ENCODE peak calls at places on chromosomes 4 and X, in ten cellular contexts. One of them, this sample, is unnamed.

GRCh38 chr4:54703182-54703581 is 45.4 kb downstream of the KIT start:
- DNase-seq in tibial nerve: no peak
- DNase-seq in body of pancreas: no peak
- DNase-seq in suprapubic skin: no peak
- DNase-seq in sigmoid colon: no peak
- DNase-seq in stomach: no peak
- DNase-seq in Peyer's patch: no peak
- DNase-seq in HepG2: no peak
- DNase-seq in IMR-90: no peak
- DNase-seq in ovary: no peak
- DNase-seq in this sample: no peak

GRCh38 chrX:139702658-139703057 is 5.3 kb downstream of the MCF2 start:
- DNase-seq in ovary: no peak
- DNase-seq in tibial nerve: no peak
- DNase-seq in sigmoid colon: no peak
- DNase-seq in HepG2: no peak
- DNase-seq in body of pancreas: no peak
- DNase-seq in Peyer's patch: no peak
- DNase-seq in IMR-90: no peak
- DNase-seq in suprapubic skin: no peak
- DNase-seq in stomach: no peak
- DNase-seq in this sample: no peak

GRCh38 chr4:38547052-38547451 is 116.9 kb upstream of the KLF3 start:
- DNase-seq in IMR-90: no peak
- DNase-seq in HepG2: no peak
- DNase-seq in sigmoid colon: no peak
- DNase-seq in suprapubic skin: no peak
- DNase-seq in Peyer's patch: no peak
- DNase-seq in ovary: no peak
- DNase-seq in tibial nerve: no peak
- DNase-seq in body of pancreas: no peak
- DNase-seq in stomach: no peak
- DNase-seq in this sample: no peak

GRCh38 chr4:34720563-34720962 is 1523.8 kb downstream of the ARAP2 start:
- DNase-seq in stomach: no peak
- DNase-seq in HepG2: peak; percentile 17
- DNase-seq in tibial nerve: no peak
- DNase-seq in body of pancreas: no peak
- DNase-seq in sigmoid colon: no peak
- DNase-seq in suprapubic skin: no peak
- DNase-seq in IMR-90: peak; percentile 24
- DNase-seq in Peyer's patch: no peak
- DNase-seq in ovary: no peak
- DNase-seq in this sample: no peak

GRCh38 chr4:142406051-142406549 is 440.0 kb downstream of the INPP4B start:
- DNase-seq in IMR-90: no peak
- DNase-seq in HepG2: no peak
- DNase-seq in sigmoid colon: no peak
- DNase-seq in ovary: no peak
- DNase-seq in body of pancreas: no peak
- DNase-seq in suprapubic skin: no peak
- DNase-seq in stomach: no peak
- DNase-seq in Peyer's patch: no peak
- DNase-seq in tibial nerve: no peak
- DNase-seq in this sample: no peak

GRCh38 chr4:75633846-75634245 is 3.5 kb upstream of the CDKL2 start:
- DNase-seq in ovary: no peak
- DNase-seq in HepG2: no peak
- DNase-seq in body of pancreas: no peak
- DNase-seq in suprapubic skin: no peak
- DNase-seq in IMR-90: peak; percentile 40
- DNase-seq in sigmoid colon: no peak
- DNase-seq in Peyer's patch: no peak
- DNase-seq in tibial nerve: no peak
- DNase-seq in stomach: no peak
- DNase-seq in this sample: no peak

GRCh38 chr4:159171287-159171686 is 68.4 kb downstream of the RAPGEF2 start:
- DNase-seq in suprapubic skin: no peak
- DNase-seq in body of pancreas: no peak
- DNase-seq in stomach: no peak
- DNase-seq in ovary: no peak
- DNase-seq in HepG2: no peak
- DNase-seq in tibial nerve: no peak
- DNase-seq in IMR-90: no peak
- DNase-seq in Peyer's patch: no peak
- DNase-seq in sigmoid colon: no peak
- DNase-seq in this sample: no peak

GRCh38 chr4:48268956-48269860 is at the start of gene TEC:
- DNase-seq in IMR-90: no peak
- DNase-seq in Peyer's patch: peak; percentile 56
- DNase-seq in ovary: peak; percentile 20
- DNase-seq in HepG2: no peak
- DNase-seq in sigmoid colon: peak; percentile 73
- DNase-seq in suprapubic skin: peak; percentile 85
- DNase-seq in body of pancreas: peak; percentile 69
- DNase-seq in tibial nerve: peak; percentile 19
- DNase-seq in stomach: peak; percentile 56
- DNase-seq in this sample: peak; percentile 24

GRCh38 chr4:74548561-74548960 is 103.6 kb downstream of the AREG start:
- DNase-seq in suprapubic skin: no peak
- DNase-seq in IMR-90: no peak
- DNase-seq in tibial nerve: no peak
- DNase-seq in ovary: no peak
- DNase-seq in stomach: no peak
- DNase-seq in HepG2: no peak
- DNase-seq in sigmoid colon: no peak
- DNase-seq in Peyer's patch: no peak
- DNase-seq in body of pancreas: no peak
- DNase-seq in this sample: no peak

GRCh38 chr4:168978001-168978700 is 31.9 kb downstream of the CBR4 start:
- DNase-seq in body of pancreas: no peak
- DNase-seq in stomach: no peak
- DNase-seq in ovary: no peak
- DNase-seq in suprapubic skin: no peak
- DNase-seq in HepG2: peak; percentile 38
- DNase-seq in Peyer's patch: no peak
- DNase-seq in sigmoid colon: no peak
- DNase-seq in IMR-90: peak; percentile 68
- DNase-seq in tibial nerve: no peak
- DNase-seq in this sample: no peak

GRCh38 chrX:1444896-1445480 is 7.7 kb downstream of the ASMTL start:
- DNase-seq in suprapubic skin: peak; percentile 8
- DNase-seq in sigmoid colon: peak; percentile 33
- DNase-seq in tibial nerve: no peak
- DNase-seq in Peyer's patch: peak; percentile 4
- DNase-seq in HepG2: no peak
- DNase-seq in body of pancreas: no peak
- DNase-seq in ovary: no peak
- DNase-seq in stomach: no peak
- DNase-seq in IMR-90: no peak
- DNase-seq in this sample: no peak

GRCh38 chrX:133307637-133308485 is 89.7 kb upstream of the TFDP3 start:
- DNase-seq in tibial nerve: no peak
- DNase-seq in HepG2: no peak
- DNase-seq in body of pancreas: peak; percentile 3
- DNase-seq in Peyer's patch: no peak
- DNase-seq in IMR-90: no peak
- DNase-seq in ovary: no peak
- DNase-seq in stomach: no peak
- DNase-seq in sigmoid colon: no peak
- DNase-seq in suprapubic skin: no peak
- DNase-seq in this sample: peak; percentile 21
- TF ChIP-seq CTCF in tibial nerve: no peak
- TF ChIP-seq CTCF in HepG2: no peak
- TF ChIP-seq CTCF in body of pancreas: no peak
- TF ChIP-seq CTCF in Peyer's patch: no peak
- TF ChIP-seq CTCF in IMR-90: no peak
- TF ChIP-seq CTCF in ovary: no peak
- TF ChIP-seq CTCF in stomach: no peak
- TF ChIP-seq CTCF in sigmoid colon: no peak
- TF ChIP-seq CTCF in suprapubic skin: no peak
- TF ChIP-seq CTCF in this sample: no peak

GRCh38 chrX:110086916-110087484 is 84.1 kb downstream of the TMEM164 start:
- DNase-seq in IMR-90: peak; percentile 96
- DNase-seq in Peyer's patch: no peak
- DNase-seq in suprapubic skin: no peak
- DNase-seq in tibial nerve: no peak
- DNase-seq in stomach: no peak
- DNase-seq in ovary: no peak
- DNase-seq in body of pancreas: peak; percentile 17
- DNase-seq in HepG2: peak; percentile 12
- DNase-seq in sigmoid colon: no peak
- DNase-seq in this sample: no peak

GRCh38 chrX:110087485-110088356 is 84.8 kb downstream of the TMEM164 start:
- DNase-seq in suprapubic skin: no peak
- DNase-seq in HepG2: no peak
- DNase-seq in Peyer's patch: no peak
- DNase-seq in ovary: no peak
- DNase-seq in tibial nerve: peak; percentile 9
- DNase-seq in body of pancreas: peak; percentile 21
- DNase-seq in IMR-90: peak; percentile 94
- DNase-seq in sigmoid colon: no peak
- DNase-seq in stomach: no peak
- DNase-seq in this sample: no peak

GRCh38 chrX:110089656-110090404 is 86.9 kb downstream of the TMEM164 start:
- DNase-seq in ovary: no peak
- DNase-seq in sigmoid colon: no peak
- DNase-seq in HepG2: no peak
- DNase-seq in Peyer's patch: no peak
- DNase-seq in suprapubic skin: no peak
- DNase-seq in IMR-90: no peak
- DNase-seq in stomach: peak; percentile 30
- DNase-seq in tibial nerve: no peak
- DNase-seq in body of pancreas: peak; percentile 76
- DNase-seq in this sample: no peak

GRCh38 chrX:110082156-110082555 is 79.2 kb downstream of the TMEM164 start:
- DNase-seq in suprapubic skin: no peak
- DNase-seq in body of pancreas: peak; percentile 37
- DNase-seq in Peyer's patch: no peak
- DNase-seq in ovary: peak; percentile 13
- DNase-seq in sigmoid colon: no peak
- DNase-seq in IMR-90: peak; percentile 93
- DNase-seq in tibial nerve: no peak
- DNase-seq in HepG2: no peak
- DNase-seq in stomach: no peak
- DNase-seq in this sample: no peak

GRCh38 chrX:110086162-110086915 is 83.4 kb downstream of the TMEM164 start:
- DNase-seq in tibial nerve: no peak
- DNase-seq in HepG2: peak; percentile 73
- DNase-seq in Peyer's patch: no peak
- DNase-seq in sigmoid colon: no peak
- DNase-seq in body of pancreas: no peak
- DNase-seq in ovary: no peak
- DNase-seq in suprapubic skin: no peak
- DNase-seq in stomach: no peak
- DNase-seq in IMR-90: peak; percentile 73
- DNase-seq in this sample: no peak
- H3K4me3 ChIP-seq in tibial nerve: no peak overlapping the region
- H3K4me3 ChIP-seq in HepG2: no peak overlapping the region
- H3K4me3 ChIP-seq in Peyer's patch: no peak overlapping the region
- H3K4me3 ChIP-seq in sigmoid colon: no peak overlapping the region
- H3K4me3 ChIP-seq in body of pancreas: no peak overlapping the region
- H3K4me3 ChIP-seq in ovary: no peak overlapping the region
- H3K4me3 ChIP-seq in suprapubic skin: no peak overlapping the region
- H3K4me3 ChIP-seq in stomach: no peak overlapping the region
- H3K4me3 ChIP-seq in IMR-90: no peak overlapping the region
- H3K4me3 ChIP-seq in this sample: no peak overlapping the region

GRCh38 chr4:184350213-184350817 is 124.0 kb downstream of the IRF2 start:
- DNase-seq in sigmoid colon: no peak
- DNase-seq in IMR-90: no peak
- DNase-seq in ovary: no peak
- DNase-seq in Peyer's patch: no peak
- DNase-seq in body of pancreas: no peak
- DNase-seq in tibial nerve: no peak
- DNase-seq in HepG2: no peak
- DNase-seq in suprapubic skin: no peak
- DNase-seq in stomach: no peak
- DNase-seq in this sample: no peak

GRCh38 chr4:184347251-184348239 is 126.8 kb downstream of the IRF2 start:
- DNase-seq in Peyer's patch: peak; percentile 56
- DNase-seq in HepG2: no peak
- DNase-seq in sigmoid colon: peak; percentile 73
- DNase-seq in IMR-90: peak; percentile 68
- DNase-seq in suprapubic skin: no peak
- DNase-seq in ovary: peak; percentile 42
- DNase-seq in tibial nerve: peak; percentile 49
- DNase-seq in stomach: peak; percentile 80
- DNase-seq in body of pancreas: peak; percentile 85
- DNase-seq in this sample: no peak

GRCh38 chr4:184349283-184350039 is 124.9 kb downstream of the IRF2 start:
- DNase-seq in IMR-90: no peak
- DNase-seq in sigmoid colon: no peak
- DNase-seq in stomach: peak; percentile 63
- DNase-seq in Peyer's patch: no peak
- DNase-seq in HepG2: no peak
- DNase-seq in ovary: peak; percentile 54
- DNase-seq in body of pancreas: peak; percentile 60
- DNase-seq in suprapubic skin: no peak
- DNase-seq in tibial nerve: no peak
- DNase-seq in this sample: no peak

GRCh38 chr4:184350964-184351363 is 123.4 kb downstream of the IRF2 start:
- DNase-seq in tibial nerve: no peak
- DNase-seq in HepG2: no peak
- DNase-seq in Peyer's patch: no peak
- DNase-seq in ovary: no peak
- DNase-seq in IMR-90: no peak
- DNase-seq in sigmoid colon: no peak
- DNase-seq in suprapubic skin: no peak
- DNase-seq in stomach: no peak
- DNase-seq in body of pancreas: no peak
- DNase-seq in this sample: no peak

GRCh38 chr4:184348311-184349233 is 125.8 kb downstream of the IRF2 start:
- DNase-seq in Peyer's patch: no peak
- DNase-seq in ovary: peak; percentile 82
- DNase-seq in suprapubic skin: no peak
- DNase-seq in body of pancreas: peak; percentile 93
- DNase-seq in IMR-90: peak; percentile 90
- DNase-seq in HepG2: peak; percentile 99
- DNase-seq in tibial nerve: no peak
- DNase-seq in sigmoid colon: no peak
- DNase-seq in stomach: peak; percentile 87
- DNase-seq in this sample: peak; percentile 41
- TF ChIP-seq POLR2A in Peyer's patch: peak; percentile 83
- TF ChIP-seq POLR2A in ovary: peak; percentile 3
- TF ChIP-seq POLR2A in suprapubic skin: no peak
- TF ChIP-seq POLR2A in body of pancreas: no peak
- TF ChIP-seq POLR2A in IMR-90: no peak
- TF ChIP-seq POLR2A in HepG2: peak; percentile 76
- TF ChIP-seq POLR2A in tibial nerve: no peak
- TF ChIP-seq POLR2A in sigmoid colon: peak; percentile 26
- TF ChIP-seq POLR2A in stomach: no peak
- TF ChIP-seq POLR2A in this sample: no peak

DNA sequence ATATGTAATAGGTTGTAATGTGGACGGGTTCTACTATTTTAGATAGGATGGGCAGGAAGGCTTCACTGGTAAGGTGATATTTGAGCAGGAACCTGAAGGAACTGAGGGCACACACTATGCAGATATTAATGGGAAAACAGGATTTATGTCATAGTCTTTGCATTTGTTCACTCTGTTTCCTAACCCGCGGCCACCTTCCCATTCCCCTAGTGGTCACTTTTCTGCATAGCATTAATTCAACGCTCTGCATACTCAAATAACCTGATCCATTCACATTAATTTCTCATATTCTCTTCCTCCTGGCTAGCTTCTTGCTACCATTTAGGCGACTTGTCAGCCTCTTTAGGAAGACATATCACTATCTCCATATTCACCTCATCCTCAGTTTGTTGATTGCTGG is 61.5 kb downstream of the GSPT2 start:
- DNase-seq in body of pancreas: no peak
- DNase-seq in Peyer's patch: no peak
- DNase-seq in IMR-90: no peak
- DNase-seq in HepG2: no peak
- DNase-seq in stomach: no peak
- DNase-seq in ovary: no peak
- DNase-seq in sigmoid colon: no peak
- DNase-seq in suprapubic skin: no peak
- DNase-seq in tibial nerve: no peak
- DNase-seq in this sample: no peak
- TF ChIP-seq CTCF in body of pancreas: no peak
- TF ChIP-seq CTCF in Peyer's patch: no peak
- TF ChIP-seq CTCF in IMR-90: no peak
- TF ChIP-seq CTCF in HepG2: no peak
- TF ChIP-seq CTCF in stomach: no peak
- TF ChIP-seq CTCF in ovary: no peak
- TF ChIP-seq CTCF in sigmoid colon: no peak
- TF ChIP-seq CTCF in suprapubic skin: no peak
- TF ChIP-seq CTCF in tibial nerve: no peak
- TF ChIP-seq CTCF in this sample: no peak

This sample was measured in uterus.